ENCODE peak calls at places on chromosomes 5 and 9, in four cellular contexts. A is SK-N-SH, I is A549, F is K562. Y is an unnamed sample.

GRCh38 chr5:375336-375920 is 53.9 kb downstream of the AHRR start:
- DNase-seq in A (peak), I (no peak), F (no peak), Y (no peak)

GRCh38 chr5:60379907-60380306 is 320.1 kb downstream of the DEPDC1B start:
- DNase-seq in A (no peak), I (no peak), F (no peak), Y (no peak)

GRCh38 chr9:93558503-93558902 is 17.9 kb upstream of the PHF2 start:
- DNase-seq in A (no peak), I (no peak), F (no peak), Y (no peak)

GRCh38 chr9:73037613-73038012 is 84.8 kb upstream of the ALDH1A1 start:
- DNase-seq in A (no peak), I (peak), F (no peak), Y (no peak)

GRCh38 chr5:139151902-139152301 is 46.3 kb downstream of the SIL1 start:
- DNase-seq in A (no peak), I (no peak), F (no peak), Y (no peak)

GRCh38 chr5:138850854-138851253 is 24.3 kb downstream of the LRRTM2 start:
- DNase-seq in A (no peak), I (no peak), F (no peak), Y (no peak)

GRCh38 chr9:18020254-18020745 is 441.4 kb downstream of the SH3GL2 start:
- DNase-seq in A (no peak), I (no peak), F (no peak), Y (no peak)

GRCh38 chr9:97972753-97973152 is 10.4 kb upstream of the ANP32B start:
- DNase-seq in A (no peak), I (no peak), F (no peak), Y (no peak)

GRCh38 chr9:68551191-68551590 is 10.5 kb upstream of the TMEM252 start:
- DNase-seq in A (no peak), I (no peak), F (no peak), Y (no peak)

GRCh38 chr5:10503997-10504761 is 59.7 kb upstream of the ANKRD33B start:
- DNase-seq in A (peak), I (peak), F (peak), Y (peak)

GRCh38 chr5:125484272-125485002 is 738.0 kb upstream of the ZNF608 start:
- DNase-seq in A (peak), I (peak), F (no peak), Y (peak)

GRCh38 chr9:34541540-34541939 is 18.8 kb upstream of the ENHO start:
- DNase-seq in A (no peak), I (no peak), F (no peak), Y (no peak)

GRCh38 chr5:125412051-125412560 is 665.7 kb upstream of the ZNF608 start:
- DNase-seq in A (no peak), I (no peak), F (no peak), Y (no peak)

GRCh38 chr5:168268949-168269943 is 22.2 kb upstream of the WWC1 start:
- DNase-seq in A (peak), I (peak), F (peak), Y (peak)

GRCh38 chr9:137194909-137195308 is 5.6 kb downstream of the TPRN start:
- DNase-seq in A (no peak), I (no peak), F (no peak), Y (no peak)
- TF ChIP-seq RCOR1 in A (no peak), I (no peak), F (no peak), Y (no peak)

GRCh38 chr9:26950521-26950920 is 3.5 kb upstream of the PLAA start:
- DNase-seq in A (no peak), I (no peak), F (no peak), Y (no peak)

GRCh38 chr9:26955921-26956886 is at the start of gene IFT74:
- DNase-seq in A (peak), I (peak), F (peak), Y (peak)

GRCh38 chr9:26954050-26954508 is 2.1 kb upstream of the IFT74 start:
- DNase-seq in A (no peak), I (no peak), F (peak), Y (peak)

GRCh38 chr9:26951794-26952193 is 4.4 kb upstream of the IFT74 start:
- DNase-seq in A (no peak), I (no peak), F (no peak), Y (no peak)

DNA sequence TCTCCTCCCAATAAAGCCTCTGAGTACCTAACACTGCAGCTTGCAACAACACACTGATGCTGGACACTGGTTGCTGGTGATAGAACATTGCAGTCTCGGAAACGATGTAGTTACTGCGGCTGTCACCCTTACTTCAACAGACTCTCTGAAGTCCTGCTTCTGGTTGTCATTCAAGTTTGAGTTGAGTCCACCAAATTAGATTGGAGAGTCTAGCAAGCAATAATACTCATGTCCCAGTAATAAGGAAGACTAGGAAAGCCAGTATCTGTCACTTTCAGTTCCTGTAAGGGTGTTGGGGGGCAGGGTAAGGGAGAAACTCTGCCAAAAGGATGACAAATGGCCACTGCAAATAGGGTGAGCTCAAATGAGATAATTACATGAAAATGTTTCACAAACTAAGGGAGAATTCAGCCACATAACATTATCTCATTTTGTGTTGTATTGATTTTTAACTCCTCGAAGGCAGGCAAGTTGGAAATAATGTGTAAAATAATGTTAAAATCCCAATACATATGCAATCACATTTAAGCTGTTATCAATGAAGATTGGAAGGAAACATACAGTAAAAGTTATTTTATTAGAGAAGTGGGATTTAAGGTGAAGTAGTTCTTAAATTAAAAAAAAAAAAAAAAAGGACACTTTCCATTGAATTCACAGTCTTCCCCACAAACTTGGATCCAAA is 849 bp upstream of the IFT74 start:
- DNase-seq in A (no peak), I (no peak), F (peak), Y (no peak)
- TF ChIP-seq RCOR1 in A (no peak), I (no peak), F (no peak), Y (no peak)

DNA sequence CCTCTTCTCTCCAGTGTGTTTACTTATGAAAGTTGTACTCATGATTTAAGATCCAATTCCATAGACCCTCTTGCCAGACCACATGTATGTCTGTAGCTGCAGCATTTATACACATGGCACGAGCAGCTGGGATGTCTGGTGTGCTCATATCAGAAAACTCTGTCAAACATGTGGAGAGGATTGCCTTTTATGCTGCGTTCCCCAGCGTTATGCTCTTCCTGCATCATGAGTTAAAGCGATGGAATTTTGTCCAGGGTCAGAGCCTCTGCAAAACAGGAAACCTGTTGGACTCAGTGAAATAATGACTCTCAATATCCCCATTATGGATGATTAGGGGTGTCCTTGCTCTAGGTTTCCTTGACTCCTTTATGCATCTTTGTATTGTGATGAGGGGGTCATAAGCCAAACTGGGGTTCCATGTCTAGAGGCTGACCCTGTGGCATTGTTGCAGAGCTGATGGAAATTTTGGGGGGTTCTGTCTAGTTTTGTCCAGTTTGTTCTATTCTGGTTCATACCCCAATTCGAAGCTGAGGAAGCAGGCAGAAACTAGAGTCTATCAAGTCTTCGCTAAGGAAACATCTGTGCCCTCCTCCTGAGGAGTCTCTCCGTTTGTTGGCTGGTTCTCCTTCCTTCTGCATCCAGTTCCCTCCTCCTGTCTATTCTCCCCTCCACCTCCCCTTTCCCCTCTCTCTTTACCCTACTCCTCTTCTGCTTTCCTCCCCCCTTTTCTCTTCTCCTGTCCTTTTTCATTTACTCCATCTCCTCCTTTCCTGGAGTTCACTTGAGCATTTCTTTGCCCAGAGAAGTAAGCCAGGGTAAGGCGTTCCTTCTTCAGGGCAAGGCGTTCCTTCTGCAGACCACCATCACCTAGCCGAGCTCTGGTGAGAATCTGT is 252.8 kb downstream of the MAST4 start:
- DNase-seq in A (peak), I (no peak), F (no peak), Y (peak)
- TF ChIP-seq RCOR1 in A (peak), I (no peak), F (no peak), Y (no peak)

GRCh38 chr5:81800797-81801196 is 49.9 kb upstream of the SSBP2 start:
- DNase-seq in A (no peak), I (no peak), F (no peak), Y (no peak)

GRCh38 chr5:81802020-81802419 is 51.1 kb upstream of the SSBP2 start:
- DNase-seq in A (no peak), I (no peak), F (no peak), Y (no peak)

GRCh38 chr5:81803812-81804211 is 52.9 kb upstream of the SSBP2 start:
- DNase-seq in A (no peak), I (no peak), F (no peak), Y (no peak)

GRCh38 chr5:81805086-81805485 is 54.2 kb upstream of the SSBP2 start:
- DNase-seq in A (no peak), I (no peak), F (no peak), Y (no peak)

GRCh38 chr5:81802625-81803024 is 51.7 kb upstream of the SSBP2 start:
- DNase-seq in A (no peak), I (no peak), F (no peak), Y (no peak)
- TF ChIP-seq RCOR1 in A (no peak), I (no peak), F (no peak), Y (no peak)

GRCh38 chr9:80208662-80209061 is 636.9 kb downstream of the TLE4 start:
- DNase-seq in A (no peak), I (no peak), F (no peak), Y (no peak)

GRCh38 chr9:80204054-80204453 is 632.3 kb downstream of the TLE4 start:
- DNase-seq in A (no peak), I (no peak), F (no peak), Y (peak)
- TF ChIP-seq RCOR1 in A (no peak), I (no peak), F (no peak), Y (no peak)

Y was measured in IMR-90.